ENCODE peak calls at places on chromosome 17, in six cellular contexts. Z is breast epithelium, U is sigmoid colon, H is H1, Y is Panc1, J is spleen. E is an unnamed sample.

GRCh38 chr17:51128089-51128488 is 7.4 kb upstream of the SPAG9 start:
- DNase-seq in U (no peak), J (no peak), H (no peak), Z (no peak), Y (no peak), E (no peak)

GRCh38 chr17:17947309-17947708 is 24.9 kb downstream of the TOM1L2 start:
- DNase-seq in H (no peak), J (no peak), U (no peak), Y (no peak), Z (no peak), E (no peak)

GRCh38 chr17:67994827-67995567 is 1.3 kb downstream of the C17orf58 start:
- DNase-seq in Z (no peak), Y (no peak), H (no peak), U (no peak), J (no peak), E (no peak)

GRCh38 chr17:38752119-38752929 is at the start of gene PSMB3:
- DNase-seq in Z (peak; percentile 96), H (peak; percentile 96), U (peak; percentile 99), J (peak; percentile 99), Y (peak; percentile 91), E (peak; percentile 98)

GRCh38 chr17:77541995-77542394 is 401.2 kb downstream of the SEC14L1 start:
- DNase-seq in Y (no peak), J (no peak), H (no peak), U (no peak), Z (no peak), E (no peak)

GRCh38 chr17:6611231-6611630 is 29.3 kb downstream of the KIAA0753 start:
- DNase-seq in H (no peak), J (no peak), U (no peak), Y (no peak), Z (no peak), E (no peak)

GRCh38 chr17:17684901-17685774 is 3.9 kb downstream of the RAI1 start:
- DNase-seq in Z (no peak), H (no peak), J (no peak), Y (no peak), U (no peak), E (no peak)

GRCh38 chr17:80883831-80884735 is 107.6 kb upstream of the CHMP6 start:
- DNase-seq in U (peak; percentile 58), Y (no peak), Z (no peak), J (peak; percentile 66), H (no peak), E (no peak)

GRCh38 chr17:4334332-4334731 is 32.1 kb downstream of the UBE2G1 start:
- DNase-seq in Y (no peak), U (no peak), Z (no peak), H (no peak), J (no peak), E (no peak)

GRCh38 chr17:64334851-64335250 is 55.8 kb downstream of the PECAM1 start:
- DNase-seq in Y (no peak), U (no peak), H (no peak), J (no peak), Z (no peak), E (no peak)

GRCh38 chr17:81379523-81379942 is 15.7 kb upstream of the BAHCC1 start:
- DNase-seq in Z (peak; percentile 82), J (peak; percentile 72), U (no peak), H (no peak), Y (no peak), E (peak; percentile 81)

GRCh38 chr17:61644800-61645774 is 54.1 kb upstream of the NACA2 start:
- DNase-seq in Y (no peak), H (no peak), U (no peak), Z (no peak), J (no peak), E (no peak)

GRCh38 chr17:65677932-65678331 is 116.5 kb upstream of the AXIN2 start:
- DNase-seq in H (no peak), Z (no peak), U (no peak), J (no peak), Y (no peak), E (no peak)

GRCh38 chr17:4856937-4857314 is 23.8 kb downstream of the MINK1 start:
- DNase-seq in H (no peak), J (no peak), Y (no peak), Z (no peak), U (no peak), E (no peak)

GRCh38 chr17:50676065-50676975 is 31.4 kb downstream of the ANKRD40 start:
- DNase-seq in Z (peak; percentile 45), H (no peak), J (no peak), Y (no peak), U (peak; percentile 56), E (no peak)

GRCh38 chr17:31058958-31059357 is 35.8 kb upstream of the NF1 start:
- DNase-seq in Z (no peak), U (no peak), Y (no peak), H (no peak), J (no peak), E (no peak)

GRCh38 chr17:79840989-79841286 is 1.7 kb upstream of the CBX4 start:
- DNase-seq in U (no peak), J (no peak), Z (no peak), H (no peak), Y (no peak), E (no peak)

GRCh38 chr17:79951361-79952264 is 84.1 kb downstream of the TBC1D16 start:
- DNase-seq in H (no peak), U (peak; percentile 75), Z (peak; percentile 56), J (no peak), Y (no peak), E (no peak)

GRCh38 chr17:50056961-50057330 is 1.0 kb downstream of the ITGA3 start:
- DNase-seq in Z (no peak), Y (no peak), J (no peak), U (no peak), H (no peak), E (peak; percentile 69)

GRCh38 chr17:71802663-71803062 is 318.2 kb upstream of the SOX9 start:
- DNase-seq in H (no peak), Z (no peak), U (no peak), J (no peak), Y (no peak), E (no peak)

GRCh38 chr17:49327835-49328784 is 33.9 kb downstream of the ZNF652 start:
- DNase-seq in H (no peak), J (no peak), Z (no peak), U (no peak), Y (no peak), E (no peak)

GRCh38 chr17:40310882-40311391 is 2.0 kb downstream of the RARA start:
- DNase-seq in J (no peak), Z (no peak), H (no peak), U (peak; percentile 56), Y (no peak), E (no peak)

GRCh38 chr17:65556014-65556909 is 5.2 kb downstream of the AXIN2 start:
- DNase-seq in Y (peak; percentile 33), U (peak; percentile 89), H (no peak), J (peak; percentile 92), Z (peak; percentile 79), E (peak; percentile 94)

DNA sequence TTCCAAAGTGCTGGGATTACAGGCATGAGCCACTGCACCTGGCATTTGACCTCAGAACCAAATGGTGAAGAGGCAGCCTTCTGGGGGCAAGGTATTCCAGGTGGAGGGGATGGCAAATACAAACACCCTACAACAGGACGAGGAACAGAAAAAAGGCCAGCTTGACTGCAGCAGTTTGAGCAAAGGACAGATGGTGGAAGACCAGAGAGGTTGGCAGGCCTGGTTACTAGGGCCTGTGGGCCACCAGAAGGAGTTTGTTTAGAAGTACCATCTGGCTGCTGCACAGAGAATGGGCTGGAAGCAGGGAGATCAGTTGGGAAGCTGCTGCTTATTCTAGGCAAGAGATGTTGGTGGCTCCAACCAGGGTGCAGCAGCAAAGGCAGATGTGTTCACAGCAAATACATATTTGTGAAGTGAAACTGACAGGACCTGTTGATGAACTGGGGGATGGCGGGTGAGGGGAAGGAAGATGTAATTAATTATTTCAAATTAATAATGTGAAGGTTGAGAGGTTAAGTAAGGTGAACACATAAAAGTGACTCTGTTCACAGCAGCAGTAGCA is 2.8 kb upstream of the YPEL2 start:
- DNase-seq in U (no peak), H (no peak), Y (no peak), Z (no peak), J (peak; percentile 41), E (no peak)
- H3K27me3 ChIP-seq in U (no peaks in the 10 kb centered on the region), H (peaks cover 10% of the 10 kb centered on the region), Y (peaks cover 2% of the 10 kb centered on the region), Z (no peaks in the 10 kb centered on the region), J (no peaks in the 10 kb centered on the region), E (no peaks in the 10 kb centered on the region)

GRCh38 chr17:21817791-21818364 is 125.6 kb downstream of the KCNJ18 start:
- DNase-seq in J (no peak), Z (no peak), H (no peak), Y (no peak), U (no peak), E (no peak)
- H3K9me3 ChIP-seq in J (no peaks in the 10 kb centered on the region), Z (peaks cover 15% of the 10 kb centered on the region), H (peaks cover 77% of the 10 kb centered on the region), Y (no peaks in the 10 kb centered on the region), U (no peaks in the 10 kb centered on the region), E (peaks cover 6% of the 10 kb centered on the region)

GRCh38 chr17:16415031-16415924 is at the start of gene TRPV2:
- DNase-seq in H (no peak), Z (no peak), U (no peak), J (peak; percentile 94), Y (no peak), E (peak; percentile 65)
- TF ChIP-seq POLR2AphosphoS5 in H (no peak), Z (no peak), U (no peak), J (peak; percentile 72), Y (no peak), E (no peak)

DNA sequence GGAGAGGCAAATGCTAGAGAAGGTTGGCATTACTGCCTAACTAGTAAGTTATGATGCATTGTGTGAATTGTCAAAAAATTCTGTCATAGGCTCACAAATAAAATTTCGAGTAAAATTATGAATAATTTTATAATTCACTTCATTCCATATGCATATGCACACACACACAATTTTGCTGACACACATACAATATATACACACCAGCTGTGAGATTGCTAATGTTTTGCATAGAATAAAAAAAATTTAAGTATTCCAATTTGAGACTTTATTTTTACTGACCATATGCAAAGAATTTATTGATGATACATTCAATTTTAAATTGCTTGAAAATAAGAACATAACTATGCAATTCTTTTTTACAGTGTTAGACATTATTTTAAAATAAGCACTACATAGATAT is 6.8 kb upstream of the TMEM100 start:
- DNase-seq in H (no peak), Z (no peak), J (no peak), Y (no peak), U (no peak), E (no peak)
- H3K27me3 ChIP-seq in H (no peaks in the 10 kb centered on the region), Z (no peaks in the 10 kb centered on the region), J (no peaks in the 10 kb centered on the region), Y (peaks cover 4% of the 10 kb centered on the region), U (no peaks in the 10 kb centered on the region), E (no peaks in the 10 kb centered on the region)